ENCODE peak calls at places on chromosomes 16 and 17, in six cellular contexts. Q, F, L, D, K and R are unnamed samples.

GRCh38 chr17:68792042-68792685 is 163.0 kb downstream of the ABCA8 start:
- DNase-seq in D (no peak), L (peak), K (no peak), Q (no peak), F (no peak), R (no peak)

GRCh38 chr16:19463468-19464315 is 46.0 kb downstream of the TMC5 start:
- DNase-seq in K (no peak), D (no peak), F (no peak), L (no peak), Q (no peak), R (no peak)

GRCh38 chr16:30731411-30731810 is 16.8 kb upstream of the PHKG2 start:
- DNase-seq in D (no peak), K (no peak), Q (no peak), L (peak), F (no peak), R (no peak)

GRCh38 chr17:40071720-40072480 is 9.1 kb downstream of the THRA start:
- DNase-seq in D (peak), L (no peak), F (no peak), Q (no peak), K (no peak), R (no peak)

GRCh38 chr16:61654962-61655361 is 381.3 kb downstream of the CDH8 start:
- DNase-seq in L (no peak), Q (no peak), F (no peak), K (no peak), D (no peak), R (no peak)

GRCh38 chr17:2083613-2084128 is 28.8 kb downstream of the HIC1 start:
- DNase-seq in K (no peak), Q (peak), F (no peak), L (no peak), D (peak), R (no peak)

GRCh38 chr16:46928811-46929210 is 44.6 kb downstream of the GPT2 start:
- DNase-seq in F (no peak), K (no peak), D (no peak), Q (no peak), L (no peak), R (no peak)

GRCh38 chr17:77644181-77644972 is 314.1 kb upstream of the TNRC6C start:
- DNase-seq in F (no peak), K (no peak), Q (no peak), D (no peak), L (no peak), R (no peak)

GRCh38 chr17:1168537-1169234 is 11.1 kb downstream of the ABR start:
- DNase-seq in Q (no peak), D (no peak), F (no peak), L (no peak), K (no peak), R (no peak)

GRCh38 chr17:48597775-48598631 is 4.4 kb upstream of the HOXB5 start:
- DNase-seq in D (no peak), L (peak), F (no peak), K (no peak), Q (no peak), R (peak)
- TF ChIP-seq BHLHE40 in D (no peak), L (no peak), F (no peak), K (no peak), Q (no peak), R (no peak)

DNA sequence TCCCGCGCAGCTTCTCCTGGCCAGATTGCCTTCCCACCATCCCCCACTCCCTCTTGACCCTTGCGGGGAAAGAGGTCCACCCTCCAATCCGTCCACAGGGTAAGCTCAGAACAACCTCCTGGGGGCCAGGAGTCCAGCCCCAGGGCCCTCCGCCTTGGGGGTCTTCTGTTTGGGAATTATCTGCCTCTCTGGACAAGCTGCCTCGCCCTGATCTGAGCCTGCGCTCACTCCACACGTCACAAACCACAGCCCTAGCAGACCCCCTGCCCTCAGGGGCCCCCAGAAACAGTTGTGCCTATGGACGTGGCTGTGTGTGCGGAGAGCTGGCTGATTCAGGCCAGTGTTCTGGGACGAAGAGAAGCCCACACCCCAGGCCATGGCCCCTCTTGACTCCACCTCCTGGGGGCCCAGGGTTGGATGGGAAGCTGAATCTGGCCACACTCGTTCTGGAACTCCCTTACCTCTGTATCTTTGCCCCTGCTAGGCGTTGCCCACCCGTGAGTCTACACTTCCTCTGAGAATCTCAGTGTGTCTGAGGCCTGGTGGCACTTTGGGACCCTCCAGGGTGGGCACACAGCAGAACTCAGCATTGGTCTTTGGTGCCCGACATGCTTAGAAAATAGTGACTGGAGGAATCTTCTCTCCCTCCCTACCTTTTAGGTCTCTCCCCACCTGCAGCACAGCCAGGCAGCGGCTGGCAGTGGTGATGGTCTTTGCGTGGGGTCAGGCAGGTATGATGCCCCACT is 119.9 kb upstream of the SMURF2 start:
- DNase-seq in L (no peak), K (no peak), F (no peak), Q (no peak), D (no peak), R (no peak)
- TF ChIP-seq BHLHE40 in L (no peak), K (no peak), F (no peak), Q (no peak), D (no peak), R (no peak)

GRCh38 chr16:57356547-57356946 is 2.0 kb upstream of the CCL22 start:
- DNase-seq in L (no peak), F (no peak), Q (no peak), D (no peak), K (no peak), R (no peak)

GRCh38 chr16:57360321-57360935 is 1.8 kb downstream of the CCL22 start:
- DNase-seq in K (no peak), L (no peak), Q (no peak), F (no peak), D (no peak), R (peak)

GRCh38 chr16:57358527-57359095 is at the start of gene CCL22:
- DNase-seq in F (no peak), K (no peak), Q (peak), D (no peak), L (no peak), R (no peak)

GRCh38 chr16:57355898-57356414 is 2.6 kb upstream of the CCL22 start:
- DNase-seq in D (no peak), F (no peak), Q (no peak), L (no peak), K (no peak), R (no peak)

GRCh38 chr16:57357330-57358151 is 1.0 kb upstream of the CCL22 start:
- DNase-seq in K (no peak), Q (peak), F (no peak), L (no peak), D (peak), R (no peak)
- TF ChIP-seq BHLHE40 in K (no peak), Q (peak), F (no peak), L (no peak), D (no peak), R (no peak)

DNA sequence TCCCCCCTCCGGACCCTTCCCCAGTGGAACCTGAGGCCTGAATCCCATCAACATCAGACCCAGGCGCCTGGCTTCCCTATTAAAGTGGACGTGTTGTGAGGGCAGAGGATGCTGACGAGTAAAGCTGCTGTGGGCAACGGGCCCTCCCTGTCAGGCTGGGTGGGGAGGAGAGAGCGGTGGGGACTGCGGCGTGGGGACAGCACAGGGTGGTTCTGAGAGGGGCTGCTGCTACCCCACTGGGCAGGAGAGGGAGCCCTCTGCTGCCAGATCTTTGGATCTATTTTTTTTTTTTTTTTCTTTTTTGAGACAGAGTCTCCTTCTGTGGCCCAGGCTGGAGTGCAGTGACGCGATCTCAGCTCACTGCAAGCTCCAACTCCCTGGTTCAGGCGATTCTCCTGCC is 5.9 kb downstream of the CA5A start:
- DNase-seq in F (no peak), Q (no peak), K (peak), D (peak), L (no peak), R (peak)
- TF ChIP-seq BHLHE40 in F (no peak), Q (no peak), K (no peak), D (no peak), L (no peak), R (no peak)

GRCh38 chr16:8374032-8374431 is 216.3 kb downstream of the TMEM114 start:
- DNase-seq in F (no peak), D (no peak), Q (no peak), K (no peak), L (no peak), R (no peak)

GRCh38 chr16:8374586-8374985 is 215.7 kb downstream of the TMEM114 start:
- DNase-seq in F (no peak), L (no peak), D (no peak), Q (no peak), K (no peak), R (no peak)

GRCh38 chr16:8375208-8375607 is 215.1 kb downstream of the TMEM114 start:
- DNase-seq in Q (no peak), F (no peak), D (no peak), K (no peak), L (no peak), R (no peak)

GRCh38 chr16:8370374-8371015 is 219.8 kb downstream of the TMEM114 start:
- DNase-seq in Q (no peak), K (no peak), L (peak), F (no peak), D (peak), R (no peak)

DNA sequence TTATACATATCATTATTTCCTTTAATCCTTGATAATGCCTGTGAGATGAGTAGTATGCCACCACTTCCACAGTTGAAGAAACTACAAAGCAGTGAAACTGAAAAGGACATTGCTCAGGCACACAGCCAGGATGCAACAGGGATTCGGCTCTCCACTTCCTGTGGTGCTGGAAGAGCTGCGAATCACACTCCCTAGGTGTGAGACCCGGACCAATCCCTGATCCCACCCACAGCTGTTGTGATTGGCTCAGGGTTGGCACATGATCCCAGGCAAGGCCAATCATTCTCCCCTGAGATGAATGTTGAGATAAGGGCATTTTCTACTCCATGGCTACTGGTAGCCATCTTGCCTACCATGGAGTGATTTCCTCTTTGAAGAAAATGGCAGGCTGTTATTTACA is 218.2 kb downstream of the TMEM114 start:
- DNase-seq in F (no peak), K (peak), L (no peak), D (no peak), Q (no peak), R (no peak)
- TF ChIP-seq BHLHE40 in F (no peak), K (no peak), L (no peak), D (no peak), Q (no peak), R (no peak)

DNA sequence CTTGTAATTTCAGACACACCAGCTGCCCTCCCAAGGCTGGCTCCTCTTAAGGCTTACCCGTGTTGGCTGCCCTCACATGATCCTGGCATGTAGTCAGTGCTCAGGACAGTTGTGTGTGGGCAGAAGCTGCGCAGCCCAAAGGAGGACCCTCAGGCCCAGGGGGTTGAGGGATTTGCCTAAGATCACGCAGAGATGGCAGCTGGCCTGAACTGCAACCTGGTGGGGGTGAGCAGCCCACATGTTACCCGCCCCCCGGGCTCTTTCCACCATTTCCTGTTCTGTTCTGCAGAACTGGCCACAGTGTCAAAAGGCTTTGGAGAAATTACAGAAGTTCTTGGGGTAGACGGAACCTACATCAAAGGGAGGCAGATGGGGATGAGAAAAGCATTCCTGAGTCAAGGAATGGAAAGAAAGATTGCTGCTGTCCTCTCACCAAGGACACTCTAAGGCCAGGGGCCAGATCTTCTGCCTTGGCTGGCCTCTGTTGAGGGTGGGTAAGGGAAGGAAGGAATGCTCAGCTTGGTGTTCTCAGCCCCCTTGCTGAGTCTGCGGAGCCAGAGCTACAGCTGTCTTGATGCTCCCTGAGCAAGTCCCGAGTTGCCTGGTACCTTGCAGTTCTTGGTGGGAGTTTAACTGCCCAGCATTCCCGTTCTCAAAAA is 53.0 kb downstream of the EPN2 start:
- DNase-seq in L (no peak), F (no peak), K (no peak), Q (no peak), D (no peak), R (no peak)
- TF ChIP-seq BHLHE40 in L (no peak), F (no peak), K (no peak), Q (no peak), D (no peak), R (no peak)

GRCh38 chr17:73569758-73570319 is 74.4 kb downstream of the SDK2 start:
- DNase-seq in K (no peak), F (no peak), L (no peak), D (no peak), Q (no peak), R (no peak)

GRCh38 chr17:73562896-73563295 is 81.3 kb downstream of the SDK2 start:
- DNase-seq in K (no peak), L (no peak), Q (no peak), F (no peak), D (no peak), R (no peak)

GRCh38 chr17:73568934-73569333 is 75.3 kb downstream of the SDK2 start:
- DNase-seq in F (no peak), L (no peak), K (no peak), Q (no peak), D (no peak), R (no peak)

GRCh38 chr17:73564856-73565255 is 79.4 kb downstream of the SDK2 start:
- DNase-seq in K (no peak), Q (no peak), L (no peak), F (no peak), D (no peak), R (no peak)

DNA sequence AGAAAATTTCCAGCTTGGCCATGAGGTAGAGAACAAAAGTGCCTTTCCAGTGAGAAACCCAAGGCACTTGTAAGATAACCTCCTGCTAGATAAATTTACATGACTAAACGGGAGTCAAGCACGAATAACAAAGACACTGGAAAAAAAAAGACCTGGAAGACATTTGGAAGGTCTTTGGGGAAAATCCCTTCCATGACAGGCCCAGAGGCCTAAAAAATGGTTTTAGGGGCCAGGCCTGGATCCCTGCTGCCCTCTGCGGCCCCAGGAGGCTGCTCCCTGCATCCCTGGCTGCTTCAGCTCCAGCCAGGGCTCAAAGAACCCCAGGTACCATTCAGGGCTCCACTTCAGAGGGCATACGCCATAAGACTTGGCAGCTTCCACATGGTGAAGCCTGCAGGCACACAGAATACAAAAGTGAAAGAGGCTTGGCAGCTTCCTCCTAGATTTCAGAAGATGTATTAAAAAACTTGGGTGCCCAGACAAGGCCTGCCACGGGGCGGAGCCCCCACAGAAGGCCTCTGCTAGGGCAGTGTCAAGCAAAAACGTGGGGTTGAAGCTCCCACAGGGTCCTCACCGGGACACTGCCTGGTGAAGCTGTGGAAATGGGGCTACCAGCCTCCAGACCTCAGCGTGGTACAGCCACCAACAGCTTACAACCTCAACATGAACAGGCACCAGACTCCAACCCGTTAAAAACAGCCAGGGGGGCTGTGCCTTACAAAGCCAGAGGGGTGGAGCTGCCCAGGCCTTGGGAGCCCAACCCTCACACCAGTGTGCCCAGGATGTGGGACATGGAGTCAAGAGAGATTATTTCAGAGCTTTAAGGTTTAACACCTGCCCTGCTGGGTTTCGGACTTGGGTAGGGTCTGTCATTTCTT is 77.1 kb downstream of the SDK2 start:
- DNase-seq in F (no peak), L (no peak), Q (no peak), K (no peak), D (no peak), R (no peak)
- TF ChIP-seq BHLHE40 in F (no peak), L (no peak), Q (no peak), K (no peak), D (no peak), R (no peak)

DNA sequence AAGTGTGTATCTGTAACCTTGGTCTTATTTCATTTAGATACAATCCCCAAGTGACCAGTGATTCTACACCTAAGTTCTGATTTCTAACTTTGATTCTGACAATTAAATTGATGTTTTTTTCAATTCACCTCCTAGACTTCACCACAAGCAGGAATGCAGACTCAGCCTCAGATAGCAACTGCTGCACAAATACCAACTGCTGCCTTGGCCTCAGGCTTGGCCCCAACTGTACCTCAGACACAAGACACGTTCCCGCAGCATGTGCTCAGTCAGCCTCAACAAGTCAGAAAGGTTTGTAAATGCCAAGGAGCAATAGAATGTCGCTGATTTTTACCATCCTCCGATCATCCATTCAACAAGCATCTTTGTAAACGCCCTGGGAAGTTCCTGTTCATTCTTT is 177.7 kb downstream of the MRTFB start:
- DNase-seq in K (no peak), D (no peak), L (no peak), Q (no peak), F (no peak), R (no peak)
- TF ChIP-seq BHLHE40 in K (no peak), D (no peak), L (no peak), Q (no peak), F (no peak), R (no peak)

DNA sequence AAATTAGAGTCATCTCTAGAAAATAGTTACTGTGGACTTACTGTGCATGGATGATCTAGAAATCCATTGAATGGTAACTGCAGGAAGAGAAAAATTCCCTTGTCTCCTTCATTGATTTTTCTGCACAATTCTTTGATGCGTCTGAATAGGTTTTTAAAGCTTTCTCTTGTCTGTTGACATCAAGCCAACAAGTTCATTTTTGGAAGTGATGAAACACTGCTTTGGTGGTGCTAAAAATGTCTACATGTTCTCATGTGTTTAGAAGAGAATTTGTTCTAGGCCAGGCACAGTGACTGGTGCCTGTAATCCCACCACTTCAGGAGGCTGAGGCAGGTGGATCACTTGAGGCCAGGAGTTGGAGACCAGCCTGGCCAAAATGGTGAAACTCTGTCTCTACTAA is 57.1 kb upstream of the AXIN2 start:
- DNase-seq in D (no peak), Q (no peak), F (no peak), L (no peak), K (no peak), R (no peak)
- TF ChIP-seq BHLHE40 in D (no peak), Q (no peak), F (no peak), L (no peak), K (no peak), R (no peak)